ENCODE peak calls at places on chromosome 15, in six cellular contexts. L is endothelial cell; W is CD8-positive, alpha-beta T cell; S is cardiac muscle cell; F is pancreas; Q is GM20000. I is an unnamed sample.

GRCh38 chr15:52790941-52791751 is 1.0 kb upstream of the ONECUT1 start:
- DNase-seq in L (peak; percentile 48), W (no peak), S (peak; percentile 29), F (peak; percentile 52), Q (no peak), I (peak; percentile 56)

GRCh38 chr15:91566116-91566515 is 287.4 kb upstream of the SLCO3A1 start:
- DNase-seq in L (no peak), W (no peak), S (no peak), F (no peak), Q (no peak), I (no peak)

GRCh38 chr15:69154684-69155083 is 5.8 kb upstream of the GLCE start:
- DNase-seq in L (no peak), W (no peak), S (peak; percentile 85), F (no peak), Q (no peak), I (no peak)

GRCh38 chr15:79863886-79864285 is 32.9 kb downstream of the MTHFS start:
- DNase-seq in L (no peak), W (no peak), S (no peak), F (no peak), Q (no peak), I (no peak)

GRCh38 chr15:63234479-63234878 is 42.9 kb upstream of the APH1B start:
- DNase-seq in L (no peak), W (no peak), S (peak; percentile 85), F (no peak), Q (no peak), I (no peak)

GRCh38 chr15:63997715-63998442 is 48.4 kb downstream of the DAPK2 start:
- DNase-seq in L (no peak), W (no peak), S (no peak), F (no peak), Q (no peak), I (no peak)

GRCh38 chr15:95215016-95215415 is 983.7 kb downstream of the MCTP2 start:
- DNase-seq in L (no peak), W (no peak), S (no peak), F (no peak), Q (no peak), I (no peak)

GRCh38 chr15:50182233-50183013 is 427 bp downstream of the SLC27A2 start:
- DNase-seq in L (peak; percentile 48), W (peak; percentile 18), S (peak; percentile 45), F (peak; percentile 3), Q (peak; percentile 82), I (peak; percentile 64)

GRCh38 chr15:80455668-80456442 is 51.7 kb downstream of the ARNT2 start:
- DNase-seq in L (peak; percentile 56), W (peak; percentile 46), S (peak; percentile 96), F (peak; percentile 42), Q (peak; percentile 78), I (peak; percentile 49)

GRCh38 chr15:63945005-63945788 is 101.1 kb downstream of the DAPK2 start:
- DNase-seq in L (peak; percentile 79), W (peak; percentile 63), S (peak; percentile 62), F (peak; percentile 61), Q (peak; percentile 74), I (peak; percentile 86)

GRCh38 chr15:20341901-20342605 is 199.5 kb downstream of the GOLGA6L6 start:
- DNase-seq in L (peak; percentile 43), W (no peak), S (peak; percentile 20), F (no peak), Q (peak; percentile 72), I (peak; percentile 53)

GRCh38 chr15:89486726-89487050 is 9.7 kb downstream of the RHCG start:
- DNase-seq in L (no peak), W (peak; percentile 3), S (peak; percentile 15), F (no peak), Q (no peak), I (no peak)

GRCh38 chr15:92332125-92332899 is 61.4 kb upstream of the ST8SIA2 start:
- DNase-seq in L (no peak), W (no peak), S (no peak), F (no peak), Q (no peak), I (no peak)

GRCh38 chr15:63857459-63857856 is 23.7 kb upstream of the HERC1 start:
- DNase-seq in L (no peak), W (no peak), S (no peak), F (no peak), Q (no peak), I (no peak)

GRCh38 chr15:57665939-57666338 is 40.6 kb upstream of the POLR2M start:
- DNase-seq in L (no peak), W (no peak), S (no peak), F (no peak), Q (no peak), I (no peak)

GRCh38 chr15:65550681-65551098 is 20.4 kb downstream of the HACD3 start:
- DNase-seq in L (no peak), W (no peak), S (peak; percentile 34), F (no peak), Q (no peak), I (no peak)

GRCh38 chr15:33737687-33738606 is 230.3 kb upstream of the CHRM5 start:
- DNase-seq in L (peak; percentile 60), W (no peak), S (peak; percentile 39), F (no peak), Q (peak; percentile 47), I (peak; percentile 40)

GRCh38 chr15:90872481-90873184 is 4.2 kb downstream of the FURIN start:
- DNase-seq in L (no peak), W (no peak), S (peak; percentile 69), F (no peak), Q (peak; percentile 70), I (no peak)

GRCh38 chr15:81338422-81339007 is 14.6 kb upstream of the STARD5 start:
- DNase-seq in L (no peak), W (no peak), S (peak; percentile 90), F (peak; percentile 5), Q (no peak), I (no peak)

GRCh38 chr15:64197425-64197824 is 34.6 kb upstream of the PPIB start:
- DNase-seq in L (no peak), W (no peak), S (peak; percentile 75), F (no peak), Q (no peak), I (no peak)

GRCh38 chr15:69209661-69210060 is 49.2 kb downstream of the GLCE start:
- DNase-seq in L (no peak), W (no peak), S (no peak), F (no peak), Q (no peak), I (no peak)

GRCh38 chr15:59283717-59284336 is 77.2 kb downstream of the LDHAL6B start:
- DNase-seq in L (no peak), W (no peak), S (no peak), F (no peak), Q (no peak), I (no peak)

GRCh38 chr15:50231761-50232160 is 33.8 kb downstream of the HDC start:
- DNase-seq in L (no peak), W (no peak), S (no peak), F (no peak), Q (no peak), I (no peak)

GRCh38 chr15:70473623-70474366 is 289.6 kb downstream of the UACA start:
- DNase-seq in L (no peak), W (no peak), S (peak; percentile 62), F (no peak), Q (no peak), I (no peak)

GRCh38 chr15:64640146-64640868 is 135.1 kb downstream of the RBPMS2 start:
- DNase-seq in L (no peak), W (no peak), S (no peak), F (no peak), Q (no peak), I (no peak)

GRCh38 chr15:71666723-71667122 is 143.6 kb upstream of the NR2E3 start:
- DNase-seq in L (no peak), W (no peak), S (no peak), F (no peak), Q (no peak), I (no peak)

GRCh38 chr15:22944651-22945050 is 35.5 kb downstream of the CYFIP1 start:
- DNase-seq in L (no peak), W (no peak), S (no peak), F (peak; percentile 68), Q (no peak), I (no peak)

GRCh38 chr15:70196314-70197291 is 98.9 kb upstream of the TLE3 start:
- DNase-seq in L (no peak), W (no peak), S (peak; percentile 97), F (peak; percentile 61), Q (peak; percentile 86), I (no peak)

DNA sequence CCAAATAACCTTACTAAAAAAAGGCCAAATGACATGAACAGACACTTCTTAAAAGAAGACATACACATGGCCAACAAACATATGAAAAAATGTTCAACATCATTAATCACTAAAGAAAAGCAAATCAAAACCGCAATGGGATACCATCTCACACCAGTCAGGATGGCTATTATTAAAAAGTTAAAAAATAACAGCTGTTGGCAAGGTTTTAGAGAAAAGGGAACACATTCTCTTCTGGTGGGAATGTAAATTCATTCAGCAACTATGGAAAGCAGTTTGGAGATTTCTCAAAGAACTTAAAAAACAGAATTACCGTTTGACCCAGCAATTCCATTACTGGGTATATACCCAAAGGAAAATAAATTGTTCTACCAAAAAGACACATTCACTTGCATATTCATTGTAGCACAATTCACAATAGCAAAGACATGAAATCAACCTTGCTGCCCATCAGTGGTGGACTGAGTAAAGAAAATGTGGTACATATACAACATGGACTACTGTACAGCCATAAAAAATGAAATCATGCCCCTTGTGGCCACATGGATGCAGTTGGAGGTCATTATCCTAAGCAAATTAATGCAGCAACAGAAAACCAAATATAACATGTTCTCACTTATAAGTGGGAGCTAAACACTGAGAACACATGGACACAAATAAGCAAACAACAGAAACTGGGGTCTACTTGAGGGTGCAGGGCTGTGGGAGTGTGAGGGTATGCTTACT is 190.7 kb upstream of the MCTP2 start:
- DNase-seq in L (no peak), W (no peak), S (no peak), F (no peak), Q (no peak), I (no peak)
- TF ChIP-seq CTCF in L (peak; percentile 26), W (no peak), S (no peak), F (no peak), Q (no peak), I (peak; percentile 21)

GRCh38 chr15:25464784-25465183 is 26.0 kb upstream of the UBE3A start:
- DNase-seq in L (no peak), W (no peak), S (no peak), F (no peak), Q (no peak), I (no peak)
- TF ChIP-seq CTCF in L (no peak), W (no peak), S (no peak), F (no peak), Q (no peak), I (no peak)

GRCh38 chr15:38220874-38221273 is 31.8 kb upstream of the SPRED1 start:
- DNase-seq in L (no peak), W (no peak), S (no peak), F (no peak), Q (no peak), I (no peak)

GRCh38 chr15:38216763-38217162 is 35.9 kb upstream of the SPRED1 start:
- DNase-seq in L (no peak), W (no peak), S (no peak), F (no peak), Q (no peak), I (no peak)

GRCh38 chr15:38217788-38218609 is 34.6 kb upstream of the SPRED1 start:
- DNase-seq in L (no peak), W (no peak), S (no peak), F (no peak), Q (no peak), I (no peak)

GRCh38 chr15:38215707-38216106 is 36.9 kb upstream of the SPRED1 start:
- DNase-seq in L (no peak), W (no peak), S (peak; percentile 78), F (no peak), Q (no peak), I (no peak)

GRCh38 chr15:38217181-38217580 is 35.5 kb upstream of the SPRED1 start:
- DNase-seq in L (no peak), W (no peak), S (peak; percentile 80), F (no peak), Q (no peak), I (no peak)
- TF ChIP-seq CTCF in L (no peak), W (no peak), S (no peak), F (no peak), Q (no peak), I (no peak)

GRCh38 chr15:45424429-45424828 is 46.1 kb upstream of the GATM start:
- DNase-seq in L (no peak), W (no peak), S (no peak), F (no peak), Q (no peak), I (no peak)
- TF ChIP-seq CTCF in L (no peak), W (no peak), S (no peak), F (no peak), Q (no peak), I (no peak)